ENCODE peak calls at places on chromosomes 13 and 19, in nine cellular contexts. E, X, A, C, K, J, Y, U and W are unnamed samples.
A peak's percentile ranks its signal among the peaks of the same experiment; 100 is the strongest.

GRCh38 chr19:3094638-3095374 is 644 bp downstream of the GNA11 start:
- DNase-seq in J (peak; percentile 18), Y (no peak), X (no peak), A (no peak), K (no peak), E (peak; percentile 21), C (no peak), U (no peak), W (no peak)

GRCh38 chr13:112846411-112847115 is 122.5 kb upstream of the MCF2L start:
- DNase-seq in Y (no peak), K (no peak), C (no peak), A (no peak), J (no peak), U (no peak), X (no peak), E (no peak), W (no peak)

GRCh38 chr13:103883698-103884097 is 817.5 kb upstream of the SLC10A2 start:
- DNase-seq in C (no peak), Y (no peak), K (no peak), X (no peak), E (peak; percentile 9), U (no peak), J (no peak), A (no peak), W (no peak)

GRCh38 chr19:13350761-13351160 is 155.5 kb downstream of the CACNA1A start:
- DNase-seq in E (no peak), U (no peak), X (no peak), K (no peak), J (no peak), C (no peak), Y (no peak), A (no peak), W (no peak)

GRCh38 chr13:112844879-112845278 is 124.1 kb upstream of the MCF2L start:
- DNase-seq in C (no peak), Y (no peak), E (no peak), K (no peak), J (no peak), U (no peak), A (no peak), X (no peak), W (no peak)

GRCh38 chr19:43224855-43225253 is 19.4 kb upstream of the PSG4 start:
- DNase-seq in K (no peak), J (no peak), A (no peak), Y (no peak), U (no peak), E (peak; percentile 35), X (no peak), C (no peak), W (no peak)

GRCh38 chr13:59364508-59365187 is 799.1 kb downstream of the DIAPH3 start:
- DNase-seq in U (no peak), C (no peak), A (no peak), E (no peak), J (no peak), X (peak; percentile 18), Y (no peak), K (no peak), W (no peak)

GRCh38 chr19:10977773-10978155 is 16.9 kb downstream of the SMARCA4 start:
- DNase-seq in E (no peak), X (no peak), C (no peak), U (no peak), A (no peak), Y (no peak), K (no peak), J (no peak), W (no peak)

GRCh38 chr19:47891923-47892666 is 6.0 kb upstream of the SULT2A1 start:
- DNase-seq in Y (no peak), U (no peak), X (no peak), E (no peak), K (no peak), J (no peak), A (peak; percentile 36), C (no peak), W (no peak)

GRCh38 chr19:38377052-38377451 is 2.7 kb downstream of the PSMD8 start:
- DNase-seq in K (no peak), U (no peak), J (no peak), A (no peak), Y (no peak), E (no peak), X (no peak), C (no peak), W (no peak)

GRCh38 chr13:46062190-46062589 is 9.6 kb upstream of the ZC3H13 start:
- DNase-seq in K (no peak), J (no peak), C (no peak), U (no peak), X (no peak), E (peak; percentile 74), A (no peak), Y (no peak), W (no peak)

GRCh38 chr13:113745059-113745458 is 14.0 kb upstream of the TMEM255B start:
- DNase-seq in J (no peak), A (no peak), X (no peak), E (no peak), Y (no peak), K (no peak), U (no peak), C (no peak), W (no peak)

GRCh38 chr19:15081911-15082310 is at the start of gene OR1I1:
- DNase-seq in A (no peak), E (no peak), X (no peak), J (no peak), C (no peak), Y (no peak), K (no peak), U (no peak), W (no peak)

GRCh38 chr13:40456397-40456958 is 210.0 kb downstream of the FOXO1 start:
- DNase-seq in C (no peak), K (no peak), A (no peak), J (no peak), X (no peak), Y (no peak), U (no peak), E (no peak), W (no peak)

GRCh38 chr13:101523154-101523669 is 70.7 kb downstream of the ITGBL1 start:
- DNase-seq in A (no peak), U (no peak), X (no peak), J (no peak), K (no peak), C (no peak), E (no peak), Y (no peak), W (no peak)

GRCh38 chr19:40348125-40348913 is at the start of the genes C19orf47 and PLD3:
- DNase-seq in E (peak; percentile 99), A (peak; percentile 100), U (peak; percentile 99), C (peak; percentile 99), Y (peak; percentile 96), X (peak; percentile 100), J (peak; percentile 99), K (peak; percentile 95), W (peak; percentile 97)

GRCh38 chr13:30429721-30430694 is 7.7 kb downstream of the UBE2L5 start:
- DNase-seq in E (peak; percentile 86), K (no peak), C (no peak), Y (no peak), J (no peak), X (no peak), U (no peak), A (no peak), W (peak; percentile 60)

GRCh38 chr13:58056411-58056810 is 424.9 kb downstream of the PCDH17 start:
- DNase-seq in U (no peak), J (no peak), Y (no peak), K (no peak), A (no peak), E (no peak), C (no peak), X (no peak), W (no peak)